ENCODE peak calls at places on chromosomes 12 and 14, in four cellular contexts. A, D, I and R are unnamed samples. For H3K36me3, the result is how much of the 10 kb centered on the place peaks cover.

GRCh38 chr12:8037046-8037663 is 4.6 kb downstream of the FOXJ2 start:
- DNase-seq in I (peak), A (no peak), D (no peak), R (no peak)

GRCh38 chr14:31990183-31990862 is 86.8 kb upstream of the ARHGAP5 start:
- DNase-seq in D (no peak), I (no peak), A (peak), R (no peak)

GRCh38 chr12:16606201-16606849 is 363 bp upstream of the LMO3 start:
- DNase-seq in A (peak), D (no peak), I (peak), R (no peak)

GRCh38 chr12:54082402-54082892 is 28.8 kb downstream of the HOXC4 start:
- DNase-seq in D (no peak), I (peak), A (peak), R (no peak)

GRCh38 chr12:42485823-42486222 is 103.7 kb downstream of the PRICKLE1 start:
- DNase-seq in I (no peak), D (no peak), A (no peak), R (no peak)

GRCh38 chr12:1466481-1467260 is 127.7 kb downstream of the FBXL14 start:
- DNase-seq in I (no peak), A (no peak), D (no peak), R (no peak)

GRCh38 chr14:105199093-105199492 is 18.0 kb upstream of the NUDT14 start:
- DNase-seq in A (no peak), D (no peak), I (no peak), R (no peak)

GRCh38 chr12:7075931-7076330 is 15.4 kb downstream of the C1S start:
- DNase-seq in D (no peak), A (no peak), I (no peak), R (peak)

GRCh38 chr12:121110211-121110940 is 22.3 kb upstream of the P2RX7 start:
- DNase-seq in D (peak), I (peak), A (peak), R (peak)

GRCh38 chr12:53224268-53224896 is 7.6 kb downstream of the RARG start:
- DNase-seq in I (no peak), D (no peak), A (peak), R (peak)

GRCh38 chr12:30806989-30807694 is 52.4 kb upstream of the CAPRIN2 start:
- DNase-seq in A (peak), D (no peak), I (peak), R (peak)

GRCh38 chr12:54723653-54724256 is 75.6 kb upstream of the DCD start:
- DNase-seq in I (peak), D (no peak), A (peak), R (peak)

GRCh38 chr14:76687611-76688372 is 73.5 kb upstream of the VASH1 start:
- DNase-seq in I (no peak), A (no peak), D (no peak), R (peak)

GRCh38 chr14:94394594-94395305 is 6.3 kb upstream of the SERPINA1 start:
- DNase-seq in D (peak), I (no peak), A (peak), R (peak)

GRCh38 chr14:92717571-92718042 is 30.8 kb downstream of the LGMN start:
- DNase-seq in A (no peak), I (no peak), D (no peak), R (no peak)

GRCh38 chr14:101200650-101201516 is 297.4 kb upstream of the RTL1 start:
- DNase-seq in I (no peak), D (peak), A (no peak), R (no peak)

GRCh38 chr12:102061096-102061555 is 665 bp downstream of the WASHC3 start:
- DNase-seq in I (peak), D (no peak), A (no peak), R (peak)

GRCh38 chr12:26699237-26699636 is 133.8 kb downstream of the ITPR2 start:
- DNase-seq in A (no peak), D (no peak), I (no peak), R (peak)

GRCh38 chr12:113479578-113480335 is 8.1 kb upstream of the LHX5 start:
- DNase-seq in I (no peak), D (no peak), A (peak), R (no peak)

GRCh38 chr12:92400006-92400405 is 254.4 kb upstream of the BTG1 start:
- DNase-seq in A (no peak), I (peak), D (no peak), R (no peak)

GRCh38 chr12:51815571-51815970 is 32.9 kb downstream of the FIGNL2 start:
- DNase-seq in I (no peak), A (no peak), D (no peak), R (no peak)

GRCh38 chr12:51814311-51815088 is 34.0 kb downstream of the FIGNL2 start:
- DNase-seq in I (no peak), A (peak), D (no peak), R (peak)

GRCh38 chr12:51812871-51813270 is 35.6 kb downstream of the FIGNL2 start:
- DNase-seq in A (no peak), D (no peak), I (no peak), R (no peak)

GRCh38 chr12:51811203-51811805 is 37.2 kb downstream of the FIGNL2 start:
- DNase-seq in A (no peak), I (no peak), D (no peak), R (no peak)

GRCh38 chr12:51813931-51814310 is 34.6 kb downstream of the FIGNL2 start:
- DNase-seq in I (no peak), D (no peak), A (no peak), R (no peak)
- H3K4me3 ChIP-seq in I (no peak), D (peak), A (peak), R (peak)

DNA sequence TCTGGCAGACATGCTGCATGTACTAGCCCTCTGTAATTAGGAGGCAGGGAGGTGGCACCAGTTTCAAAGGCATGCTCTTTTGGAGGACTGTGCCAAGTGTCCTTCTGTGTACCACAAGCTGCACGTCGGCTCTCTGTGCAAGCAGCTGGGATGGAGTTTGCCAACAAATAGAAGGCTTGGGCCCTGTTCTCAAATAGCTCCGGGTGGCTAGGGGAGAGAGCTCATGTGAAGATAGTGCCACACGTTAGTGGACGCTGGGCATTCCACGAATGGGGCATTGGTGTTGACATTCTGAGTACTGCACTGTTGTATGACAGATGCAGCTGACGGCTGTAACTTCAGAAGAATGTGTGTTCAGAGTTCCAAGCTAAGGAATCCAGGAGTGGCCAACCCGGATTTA is 4.4 kb downstream of the AACS start:
- DNase-seq in D (no peak), I (no peak), A (no peak), R (no peak)
- TF ChIP-seq CTCF in D (no peak), I (no peak), A (no peak), R (no peak)

GRCh38 chr14:96564389-96564788 is 62.2 kb downstream of the PAPOLA start:
- DNase-seq in D (no peak), I (no peak), A (peak), R (no peak)

GRCh38 chr14:96554315-96554910 is 52.2 kb downstream of the PAPOLA start:
- DNase-seq in A (no peak), D (no peak), I (no peak), R (no peak)

GRCh38 chr14:96559571-96559970 is 57.4 kb downstream of the PAPOLA start:
- DNase-seq in I (no peak), D (no peak), A (no peak), R (no peak)
- H3K36me3 ChIP-seq in I (half or more), D (half or more), A (half or more), R (under half)

DNA sequence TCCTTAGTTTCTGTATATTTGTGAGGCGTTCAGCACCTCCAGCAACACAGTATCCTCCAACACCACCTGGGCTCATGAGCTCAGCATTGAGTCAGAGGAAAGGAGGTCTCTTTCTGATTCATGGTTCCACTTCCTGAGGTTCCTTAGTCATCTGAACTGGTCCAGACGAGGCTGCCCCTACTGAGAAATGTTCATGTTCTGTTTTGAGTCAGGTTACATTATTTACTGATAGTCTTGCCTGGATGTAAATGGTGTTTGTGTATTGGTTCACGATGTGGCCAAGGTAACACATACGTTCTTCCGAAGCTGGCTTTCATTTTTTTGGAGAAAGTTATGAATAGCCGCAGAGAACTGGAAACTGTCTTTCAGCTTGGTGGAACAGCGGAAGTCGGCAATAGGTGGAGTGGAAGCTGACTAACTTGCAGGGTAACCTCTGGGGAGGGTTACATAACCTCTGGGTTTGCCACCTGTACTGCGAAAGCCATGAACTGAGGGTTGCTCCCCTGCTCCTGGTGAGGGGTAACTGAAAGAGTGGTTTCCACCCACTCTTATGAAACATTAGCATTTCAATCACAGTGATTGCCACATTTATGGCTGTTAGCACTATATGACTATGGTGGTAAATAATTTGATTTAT is 42.2 kb upstream of the MANSC4 start:
- DNase-seq in A (no peak), I (peak), D (no peak), R (peak)
- H3K4me3 ChIP-seq in A (peak), I (no peak), D (no peak), R (peak)

GRCh38 chr12:130156652-130157275 is 5.5 kb upstream of the FZD10 start:
- DNase-seq in I (no peak), A (no peak), D (no peak), R (no peak)
- TF ChIP-seq CTCF in I (no peak), A (no peak), D (no peak), R (no peak)

GRCh38 chr14:103346286-103346685 is 12.2 kb downstream of the EIF5 start:
- DNase-seq in I (no peak), D (no peak), A (no peak), R (no peak)

GRCh38 chr14:103341250-103342129 is 7.5 kb downstream of the EIF5 start:
- DNase-seq in D (no peak), I (no peak), A (no peak), R (no peak)

GRCh38 chr14:103347091-103347815 is 13.2 kb downstream of the EIF5 start:
- DNase-seq in A (no peak), D (no peak), I (no peak), R (no peak)

GRCh38 chr14:103343164-103343879 is 9.3 kb downstream of the EIF5 start:
- DNase-seq in A (no peak), I (no peak), D (no peak), R (no peak)

DNA sequence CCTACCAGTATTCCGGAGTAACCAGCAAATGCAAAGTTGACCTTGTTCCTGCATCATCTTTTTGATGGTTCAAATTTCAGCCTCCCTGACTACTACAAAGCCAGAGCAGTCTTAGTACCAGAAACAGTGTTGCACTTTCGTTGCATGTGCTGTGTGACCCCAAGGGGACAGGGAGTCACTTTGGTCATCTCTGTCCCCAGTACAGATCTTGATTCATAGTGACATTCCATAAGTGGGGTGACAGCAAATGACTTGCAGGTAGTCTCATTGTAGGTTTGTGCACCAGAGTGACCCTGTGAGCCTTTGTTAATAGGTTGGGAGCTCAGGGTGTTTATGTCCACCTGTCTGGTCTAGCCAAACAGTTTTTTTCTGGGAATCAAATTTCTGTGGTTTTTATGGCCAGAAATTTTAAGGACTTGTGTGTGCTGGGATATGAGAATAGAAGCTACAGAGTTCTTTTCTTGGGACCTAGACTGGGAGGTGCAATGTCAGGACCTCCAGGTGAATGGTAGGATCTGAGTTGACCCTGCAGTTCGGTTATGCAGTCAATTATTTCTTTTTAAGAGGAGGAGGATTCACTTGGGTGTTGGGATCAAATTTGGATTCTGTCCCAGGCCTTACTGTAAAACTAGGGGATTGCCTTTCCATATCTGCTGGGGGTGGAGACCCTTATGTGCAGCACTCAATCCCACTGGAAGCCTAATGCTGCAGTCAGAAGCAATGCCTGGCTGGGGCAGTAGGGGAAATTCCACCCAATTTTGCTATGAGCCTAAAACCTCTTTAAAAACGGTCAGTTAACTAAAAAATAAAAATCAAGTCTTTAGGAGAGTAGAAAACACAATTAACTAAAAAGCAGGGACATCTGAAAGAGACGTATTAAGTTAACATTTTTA is 10.1 kb downstream of the EIF5 start:
- DNase-seq in A (no peak), D (no peak), I (no peak), R (no peak)
- H3K36me3 ChIP-seq in A (half or more), D (half or more), I (half or more), R (under half)